ENCODE peak calls at places on chromosomes 11 and 22, in seven cellular contexts. One of them, this sample, is unnamed.

GRCh38 chr11:130068546-130068985 is 1.1 kb upstream of the APLP2 start:
- DNase-seq in neural progenitor cell: peak; percentile 30
- DNase-seq in CD8-positive, alpha-beta memory T cell: no peak
- DNase-seq in IMR-90: no peak
- DNase-seq in CD8-positive, alpha-beta T cell: no peak
- DNase-seq in tibial nerve: no peak
- DNase-seq in endodermal cell: no peak
- DNase-seq in this sample: no peak

GRCh38 chr11:77747381-77747969 is 73.0 kb downstream of the RSF1 start:
- DNase-seq in neural progenitor cell: no peak
- DNase-seq in CD8-positive, alpha-beta memory T cell: no peak
- DNase-seq in IMR-90: peak; percentile 36
- DNase-seq in CD8-positive, alpha-beta T cell: no peak
- DNase-seq in tibial nerve: no peak
- DNase-seq in endodermal cell: no peak
- DNase-seq in this sample: no peak

GRCh38 chr11:45964911-45965389 is 42.5 kb downstream of the LARGE2 start:
- DNase-seq in neural progenitor cell: peak; percentile 76
- DNase-seq in CD8-positive, alpha-beta memory T cell: peak; percentile 58
- DNase-seq in IMR-90: peak; percentile 80
- DNase-seq in CD8-positive, alpha-beta T cell: peak; percentile 54
- DNase-seq in tibial nerve: no peak
- DNase-seq in endodermal cell: peak; percentile 89
- DNase-seq in this sample: peak; percentile 35

GRCh38 chr11:82246926-82247325 is 486.7 kb downstream of the FAM181B start:
- DNase-seq in neural progenitor cell: no peak
- DNase-seq in CD8-positive, alpha-beta memory T cell: no peak
- DNase-seq in IMR-90: no peak
- DNase-seq in CD8-positive, alpha-beta T cell: no peak
- DNase-seq in tibial nerve: no peak
- DNase-seq in endodermal cell: no peak
- DNase-seq in this sample: no peak

GRCh38 chr11:57735655-57736298 is 5.5 kb upstream of the SELENOH start:
- DNase-seq in neural progenitor cell: no peak
- DNase-seq in CD8-positive, alpha-beta memory T cell: no peak
- DNase-seq in IMR-90: no peak
- DNase-seq in CD8-positive, alpha-beta T cell: no peak
- DNase-seq in tibial nerve: no peak
- DNase-seq in endodermal cell: peak; percentile 57
- DNase-seq in this sample: no peak

GRCh38 chr11:36212507-36212906 is 76.7 kb downstream of the COMMD9 start:
- DNase-seq in neural progenitor cell: no peak
- DNase-seq in CD8-positive, alpha-beta memory T cell: no peak
- DNase-seq in IMR-90: no peak
- DNase-seq in CD8-positive, alpha-beta T cell: no peak
- DNase-seq in tibial nerve: no peak
- DNase-seq in endodermal cell: no peak
- DNase-seq in this sample: no peak

GRCh38 chr11:94938399-94939055 is 34.8 kb downstream of the CWC15 start:
- DNase-seq in neural progenitor cell: no peak
- DNase-seq in CD8-positive, alpha-beta memory T cell: no peak
- DNase-seq in IMR-90: peak; percentile 92
- DNase-seq in CD8-positive, alpha-beta T cell: no peak
- DNase-seq in tibial nerve: peak; percentile 53
- DNase-seq in endodermal cell: no peak
- DNase-seq in this sample: peak; percentile 89

GRCh38 chr22:49885281-49885680 is 31.6 kb downstream of the ZBED4 start:
- DNase-seq in neural progenitor cell: no peak
- DNase-seq in CD8-positive, alpha-beta memory T cell: no peak
- DNase-seq in IMR-90: no peak
- DNase-seq in CD8-positive, alpha-beta T cell: no peak
- DNase-seq in tibial nerve: no peak
- DNase-seq in endodermal cell: no peak
- DNase-seq in this sample: no peak

GRCh38 chr22:25419247-25420113 is 145.0 kb upstream of the GRK3 start:
- DNase-seq in neural progenitor cell: no peak
- DNase-seq in CD8-positive, alpha-beta memory T cell: no peak
- DNase-seq in IMR-90: peak; percentile 47
- DNase-seq in CD8-positive, alpha-beta T cell: no peak
- DNase-seq in tibial nerve: no peak
- DNase-seq in endodermal cell: peak; percentile 44
- DNase-seq in this sample: no peak

GRCh38 chr11:123085497-123085896 is 23.6 kb upstream of the HSPA8 start:
- DNase-seq in neural progenitor cell: no peak
- DNase-seq in CD8-positive, alpha-beta memory T cell: no peak
- DNase-seq in IMR-90: no peak
- DNase-seq in CD8-positive, alpha-beta T cell: no peak
- DNase-seq in tibial nerve: no peak
- DNase-seq in endodermal cell: no peak
- DNase-seq in this sample: no peak

GRCh38 chr11:2890466-2891241 is 5.1 kb upstream of the CDKN1C start:
- DNase-seq in neural progenitor cell: peak; percentile 29
- DNase-seq in CD8-positive, alpha-beta memory T cell: no peak
- DNase-seq in IMR-90: peak; percentile 64
- DNase-seq in CD8-positive, alpha-beta T cell: no peak
- DNase-seq in tibial nerve: peak; percentile 66
- DNase-seq in endodermal cell: no peak
- DNase-seq in this sample: peak; percentile 85

GRCh38 chr11:8375460-8375859 is 111.8 kb upstream of the LMO1 start:
- DNase-seq in neural progenitor cell: no peak
- DNase-seq in CD8-positive, alpha-beta memory T cell: no peak
- DNase-seq in IMR-90: no peak
- DNase-seq in CD8-positive, alpha-beta T cell: no peak
- DNase-seq in tibial nerve: no peak
- DNase-seq in endodermal cell: peak; percentile 52
- DNase-seq in this sample: no peak

GRCh38 chr22:33853200-33854097 is 66.8 kb downstream of the LARGE1 start:
- DNase-seq in neural progenitor cell: peak; percentile 38
- DNase-seq in CD8-positive, alpha-beta memory T cell: no peak
- DNase-seq in IMR-90: peak; percentile 77
- DNase-seq in CD8-positive, alpha-beta T cell: no peak
- DNase-seq in tibial nerve: peak; percentile 35
- DNase-seq in endodermal cell: no peak
- DNase-seq in this sample: peak; percentile 67

GRCh38 chr11:131186629-131187075 is 183.8 kb upstream of the NTM start:
- DNase-seq in neural progenitor cell: peak; percentile 52
- DNase-seq in CD8-positive, alpha-beta memory T cell: no peak
- DNase-seq in IMR-90: no peak
- DNase-seq in CD8-positive, alpha-beta T cell: no peak
- DNase-seq in tibial nerve: no peak
- DNase-seq in endodermal cell: peak; percentile 82
- DNase-seq in this sample: no peak

GRCh38 chr11:46414899-46415298 is 23.3 kb upstream of the CHRM4 start:
- DNase-seq in neural progenitor cell: no peak
- DNase-seq in CD8-positive, alpha-beta memory T cell: no peak
- DNase-seq in IMR-90: no peak
- DNase-seq in CD8-positive, alpha-beta T cell: no peak
- DNase-seq in tibial nerve: no peak
- DNase-seq in endodermal cell: no peak
- DNase-seq in this sample: no peak

GRCh38 chr11:47533690-47534135 is 19.2 kb downstream of the CELF1 start:
- DNase-seq in neural progenitor cell: no peak
- DNase-seq in CD8-positive, alpha-beta memory T cell: no peak
- DNase-seq in IMR-90: peak; percentile 86
- DNase-seq in CD8-positive, alpha-beta T cell: no peak
- DNase-seq in tibial nerve: no peak
- DNase-seq in endodermal cell: no peak
- DNase-seq in this sample: no peak

GRCh38 chr11:10318527-10318802 is 13.6 kb downstream of the ADM start:
- DNase-seq in neural progenitor cell: no peak
- DNase-seq in CD8-positive, alpha-beta memory T cell: no peak
- DNase-seq in IMR-90: no peak
- DNase-seq in CD8-positive, alpha-beta T cell: no peak
- DNase-seq in tibial nerve: no peak
- DNase-seq in endodermal cell: peak; percentile 54
- DNase-seq in this sample: no peak

GRCh38 chr11:69703711-69704507 is at the start of gene FGF19:
- DNase-seq in neural progenitor cell: peak; percentile 78
- DNase-seq in CD8-positive, alpha-beta memory T cell: no peak
- DNase-seq in IMR-90: no peak
- DNase-seq in CD8-positive, alpha-beta T cell: no peak
- DNase-seq in tibial nerve: no peak
- DNase-seq in endodermal cell: peak; percentile 91
- DNase-seq in this sample: no peak

GRCh38 chr11:73961321-73961720 is 10.5 kb downstream of the DNAJB13 start:
- DNase-seq in neural progenitor cell: no peak
- DNase-seq in CD8-positive, alpha-beta memory T cell: no peak
- DNase-seq in IMR-90: peak; percentile 54
- DNase-seq in CD8-positive, alpha-beta T cell: no peak
- DNase-seq in tibial nerve: no peak
- DNase-seq in endodermal cell: no peak
- DNase-seq in this sample: no peak

GRCh38 chr22:30272781-30273180 is 6.1 kb upstream of the OSM start:
- DNase-seq in neural progenitor cell: no peak
- DNase-seq in CD8-positive, alpha-beta memory T cell: no peak
- DNase-seq in IMR-90: no peak
- DNase-seq in CD8-positive, alpha-beta T cell: no peak
- DNase-seq in tibial nerve: no peak
- DNase-seq in endodermal cell: no peak
- DNase-seq in this sample: no peak

GRCh38 chr22:40043086-40043485 is 48.3 kb downstream of the FAM83F start:
- DNase-seq in neural progenitor cell: no peak
- DNase-seq in CD8-positive, alpha-beta memory T cell: no peak
- DNase-seq in IMR-90: no peak
- DNase-seq in CD8-positive, alpha-beta T cell: no peak
- DNase-seq in tibial nerve: no peak
- DNase-seq in endodermal cell: no peak
- DNase-seq in this sample: no peak

GRCh38 chr11:114914231-114915005 is 236.1 kb downstream of the NXPE2 start:
- DNase-seq in neural progenitor cell: no peak
- DNase-seq in CD8-positive, alpha-beta memory T cell: no peak
- DNase-seq in IMR-90: no peak
- DNase-seq in CD8-positive, alpha-beta T cell: no peak
- DNase-seq in tibial nerve: no peak
- DNase-seq in endodermal cell: no peak
- DNase-seq in this sample: no peak

GRCh38 chr22:36274547-36274946 is 21.6 kb downstream of the APOL1 start:
- DNase-seq in neural progenitor cell: no peak
- DNase-seq in CD8-positive, alpha-beta memory T cell: no peak
- DNase-seq in IMR-90: no peak
- DNase-seq in CD8-positive, alpha-beta T cell: no peak
- DNase-seq in tibial nerve: no peak
- DNase-seq in endodermal cell: no peak
- DNase-seq in this sample: no peak

GRCh38 chr22:31839986-31840385 is 86.2 kb downstream of the DEPDC5 start:
- DNase-seq in neural progenitor cell: no peak
- DNase-seq in CD8-positive, alpha-beta memory T cell: no peak
- DNase-seq in IMR-90: no peak
- DNase-seq in CD8-positive, alpha-beta T cell: no peak
- DNase-seq in tibial nerve: no peak
- DNase-seq in endodermal cell: no peak
- DNase-seq in this sample: no peak
- H3K4me3 ChIP-seq in neural progenitor cell: no peak overlapping the region
- H3K4me3 ChIP-seq in CD8-positive, alpha-beta memory T cell: no peak overlapping the region
- H3K4me3 ChIP-seq in IMR-90: no peak overlapping the region
- H3K4me3 ChIP-seq in CD8-positive, alpha-beta T cell: no peak overlapping the region
- H3K4me3 ChIP-seq in tibial nerve: no peak overlapping the region
- H3K4me3 ChIP-seq in endodermal cell: no peak overlapping the region
- H3K4me3 ChIP-seq in this sample: no peak overlapping the region

DNA sequence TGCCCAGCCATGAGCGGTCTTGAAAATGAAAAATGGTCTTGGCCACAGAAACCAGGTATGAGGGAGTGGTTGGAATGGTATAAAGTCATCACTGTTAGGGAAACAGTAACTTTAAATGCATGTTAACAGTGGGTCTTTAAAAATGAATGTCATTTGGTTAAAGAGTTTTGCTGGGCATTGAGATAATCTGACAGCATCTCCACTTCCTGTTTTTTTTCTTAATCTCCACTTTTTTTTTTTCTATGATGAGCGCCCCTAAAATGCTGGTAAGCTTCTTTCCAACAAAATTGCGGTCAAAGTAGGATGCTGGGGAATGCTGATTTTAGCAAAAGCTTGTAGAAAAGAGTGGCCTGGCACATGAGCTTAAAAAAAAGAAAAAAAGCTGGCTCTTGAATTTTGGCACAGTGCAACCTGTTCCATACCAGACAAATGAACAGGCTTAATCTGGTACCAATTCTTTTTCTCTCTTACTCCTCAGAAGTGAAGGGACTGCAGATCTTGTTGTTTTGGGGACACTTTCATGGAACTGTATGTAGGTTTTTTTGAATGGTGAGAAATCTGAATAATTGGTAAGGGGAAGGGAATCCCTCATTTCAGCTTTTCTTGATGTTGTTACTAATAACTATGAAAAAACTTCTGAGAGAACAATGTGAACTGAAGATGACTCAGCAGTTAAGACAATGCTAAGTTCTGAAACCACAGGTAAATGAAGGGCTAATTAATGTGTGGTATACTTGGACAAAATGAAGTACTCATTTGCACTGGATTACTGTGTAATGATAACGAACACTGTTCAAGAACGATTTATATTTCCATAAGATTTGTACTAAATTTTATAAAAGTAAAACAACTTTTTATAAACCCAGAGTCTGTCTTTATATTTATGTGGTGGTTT is 3.1 kb upstream of the ARHGEF12 start:
- DNase-seq in neural progenitor cell: no peak
- DNase-seq in CD8-positive, alpha-beta memory T cell: no peak
- DNase-seq in IMR-90: no peak
- DNase-seq in CD8-positive, alpha-beta T cell: no peak
- DNase-seq in tibial nerve: no peak
- DNase-seq in endodermal cell: no peak
- DNase-seq in this sample: no peak
- H3K27ac ChIP-seq in neural progenitor cell: no peak overlapping the region
- H3K27ac ChIP-seq in CD8-positive, alpha-beta memory T cell: no peak overlapping the region
- H3K27ac ChIP-seq in IMR-90: no peak overlapping the region
- H3K27ac ChIP-seq in CD8-positive, alpha-beta T cell: no peak overlapping the region
- H3K27ac ChIP-seq in tibial nerve: no peak overlapping the region
- H3K27ac ChIP-seq in endodermal cell: no peak overlapping the region
- H3K27ac ChIP-seq in this sample: peak overlapping the region; percentile 91

DNA sequence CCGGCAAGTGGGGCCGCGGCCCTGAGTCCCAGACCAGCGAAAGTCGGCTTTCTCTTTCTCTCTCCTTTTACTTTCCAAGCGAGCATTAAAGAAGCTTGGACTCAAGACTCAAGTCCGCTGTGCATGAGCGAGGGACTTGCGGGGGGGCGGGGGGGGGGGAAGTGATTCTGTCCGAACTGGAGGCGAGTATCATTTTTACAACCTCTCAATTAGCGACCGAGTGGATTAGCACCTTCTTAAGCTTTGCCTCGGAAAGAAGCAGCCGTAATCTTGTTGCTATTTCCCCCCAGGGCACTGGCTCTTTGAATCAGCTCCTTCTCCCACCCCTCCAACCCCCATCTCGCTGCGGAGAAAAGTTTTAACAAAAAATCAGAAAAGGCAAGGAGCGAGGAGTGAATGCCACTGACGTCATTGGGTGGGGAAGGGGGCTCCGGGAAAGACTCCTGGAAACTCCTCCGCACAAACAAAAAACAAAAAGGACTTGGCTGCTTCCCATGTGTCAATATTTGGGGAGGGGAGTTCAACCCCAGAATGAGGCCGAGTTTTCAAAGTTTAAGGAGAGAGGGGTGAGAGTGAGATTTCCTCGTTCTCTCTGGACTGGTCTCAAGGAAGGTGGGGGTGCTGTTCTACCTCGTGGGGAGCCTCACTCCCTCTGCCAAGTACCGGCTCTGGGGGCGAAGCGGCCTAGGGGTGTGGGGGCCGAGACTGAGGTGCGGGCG is 2.3 kb upstream of the PAX6 start:
- DNase-seq in neural progenitor cell: peak; percentile 71
- DNase-seq in CD8-positive, alpha-beta memory T cell: no peak
- DNase-seq in IMR-90: no peak
- DNase-seq in CD8-positive, alpha-beta T cell: no peak
- DNase-seq in tibial nerve: no peak
- DNase-seq in endodermal cell: peak; percentile 63
- DNase-seq in this sample: no peak
- H3K4me3 ChIP-seq in neural progenitor cell: peak overlapping the region; percentile 91
- H3K4me3 ChIP-seq in CD8-positive, alpha-beta memory T cell: peak overlapping the region; percentile 41
- H3K4me3 ChIP-seq in IMR-90: peak overlapping the region; percentile 7
- H3K4me3 ChIP-seq in CD8-positive, alpha-beta T cell: peak overlapping the region; percentile 52
- H3K4me3 ChIP-seq in tibial nerve: peak overlapping the region; percentile 44
- H3K4me3 ChIP-seq in endodermal cell: peak overlapping the region; percentile 77
- H3K4me3 ChIP-seq in this sample: peak overlapping the region; percentile 47

GRCh38 chr22:20777420-20778177 is 3.7 kb downstream of the SERPIND1 start:
- DNase-seq in neural progenitor cell: no peak
- DNase-seq in CD8-positive, alpha-beta memory T cell: no peak
- DNase-seq in IMR-90: peak; percentile 94
- DNase-seq in CD8-positive, alpha-beta T cell: no peak
- DNase-seq in tibial nerve: no peak
- DNase-seq in endodermal cell: no peak
- DNase-seq in this sample: no peak
- H3K27ac ChIP-seq in neural progenitor cell: no peak overlapping the region
- H3K27ac ChIP-seq in CD8-positive, alpha-beta memory T cell: peak overlapping the region; percentile 71
- H3K27ac ChIP-seq in IMR-90: peak overlapping the region; percentile 65
- H3K27ac ChIP-seq in CD8-positive, alpha-beta T cell: no peak overlapping the region
- H3K27ac ChIP-seq in tibial nerve: no peak overlapping the region
- H3K27ac ChIP-seq in endodermal cell: no peak overlapping the region
- H3K27ac ChIP-seq in this sample: no peak overlapping the region